ENCODE peak calls at places on chromosomes 4 and X, in eight cellular contexts. U is stomach, R is breast epithelium, H is sigmoid colon, L is GM12878, J is HCT116, A is endothelial cell of umbilical vein, B is suprapubic skin. K is an unnamed sample.

GRCh38 chr4:153529646-153530045 is 63.5 kb downstream of the TMEM131L start:
- DNase-seq in U (no peak), R (no peak), H (no peak), L (no peak), J (no peak), A (no peak), B (no peak), K (no peak)

GRCh38 chrX:10282490-10282889 is 125.7 kb downstream of the CLCN4 start:
- DNase-seq in U (no peak), R (no peak), H (no peak), L (no peak), J (no peak), A (no peak), B (no peak), K (no peak)

GRCh38 chr4:189912170-189912569 is 28.5 kb upstream of the FRG1 start:
- DNase-seq in U (no peak), R (no peak), H (no peak), L (no peak), J (no peak), A (no peak), B (no peak), K (no peak)

GRCh38 chr4:79042079-79042674 is 102.9 kb upstream of the PAQR3 start:
- DNase-seq in U (no peak), R (no peak), H (no peak), L (no peak), J (peak; percentile 13), A (peak; percentile 32), B (no peak), K (no peak)

GRCh38 chrX:135309430-135309923 is at the start of gene ETDC:
- DNase-seq in U (no peak), R (no peak), H (no peak), L (no peak), J (no peak), A (no peak), B (no peak), K (no peak)

GRCh38 chrX:9241427-9241826 is 207.5 kb upstream of the FAM9B start:
- DNase-seq in U (no peak), R (no peak), H (peak; percentile 76), L (no peak), J (no peak), A (no peak), B (no peak), K (no peak)

GRCh38 chr4:184404047-184404446 is 70.3 kb downstream of the IRF2 start:
- DNase-seq in U (no peak), R (no peak), H (no peak), L (no peak), J (no peak), A (no peak), B (no peak), K (no peak)

GRCh38 chrX:101564651-101565050 is 14.3 kb downstream of the ARMCX1 start:
- DNase-seq in U (no peak), R (no peak), H (no peak), L (no peak), J (no peak), A (no peak), B (no peak), K (no peak)

GRCh38 chrX:51747671-51748070 is 4.4 kb downstream of the GSPT2 start:
- DNase-seq in U (no peak), R (no peak), H (no peak), L (no peak), J (no peak), A (no peak), B (no peak), K (no peak)

GRCh38 chrX:19342331-19342906 is 1.3 kb upstream of the PDHA1 start:
- DNase-seq in U (no peak), R (no peak), H (no peak), L (no peak), J (no peak), A (no peak), B (no peak), K (no peak)

GRCh38 chrX:3161686-3162085 is 120.4 kb downstream of the ARSF start:
- DNase-seq in U (no peak), R (no peak), H (no peak), L (no peak), J (no peak), A (no peak), B (no peak), K (no peak)

GRCh38 chr4:25993564-25994185 is 79.7 kb downstream of the SMIM20 start:
- DNase-seq in U (no peak), R (no peak), H (no peak), L (no peak), J (peak; percentile 56), A (no peak), B (no peak), K (no peak)

GRCh38 chr4:153757407-153757806 is 2.4 kb downstream of the RNF175 start:
- DNase-seq in U (no peak), R (no peak), H (no peak), L (no peak), J (no peak), A (no peak), B (no peak), K (no peak)

GRCh38 chrX:33336783-33337182 is 125.4 kb upstream of the DMD start:
- DNase-seq in U (no peak), R (no peak), H (no peak), L (no peak), J (no peak), A (peak; percentile 38), B (no peak), K (no peak)

GRCh38 chr4:113504422-113504821 is 257.1 kb downstream of the CAMK2D start:
- DNase-seq in U (no peak), R (no peak), H (no peak), L (no peak), J (no peak), A (no peak), B (no peak), K (no peak)

GRCh38 chr4:129014566-129015509 is 78.5 kb downstream of the SCLT1 start:
- DNase-seq in U (no peak), R (no peak), H (no peak), L (no peak), J (no peak), A (no peak), B (no peak), K (peak; percentile 42)

GRCh38 chr4:105620640-105621323 is 68.4 kb downstream of the ARHGEF38 start:
- DNase-seq in U (no peak), R (no peak), H (no peak), L (no peak), J (peak; percentile 16), A (peak; percentile 3), B (no peak), K (no peak)

GRCh38 chr4:8107146-8107657 is 51.4 kb downstream of the ABLIM2 start:
- DNase-seq in U (no peak), R (no peak), H (no peak), L (no peak), J (no peak), A (no peak), B (no peak), K (no peak)

GRCh38 chr4:10173754-10174749 is 57.5 kb upstream of the WDR1 start:
- DNase-seq in U (peak; percentile 90), R (no peak), H (peak; percentile 89), L (no peak), J (no peak), A (no peak), B (no peak), K (no peak)

GRCh38 chr4:135371137-135371536 is 1169.5 kb upstream of the PABPC4L start:
- DNase-seq in U (no peak), R (no peak), H (no peak), L (no peak), J (no peak), A (no peak), B (no peak), K (no peak)

GRCh38 chr4:141099326-141099725 is 33.9 kb downstream of the RNF150 start:
- DNase-seq in U (no peak), R (no peak), H (no peak), L (no peak), J (no peak), A (no peak), B (no peak), K (no peak)

GRCh38 chrX:129980043-129980442 is 2.4 kb upstream of the BCORL1 start:
- DNase-seq in U (peak; percentile 37), R (no peak), H (peak; percentile 80), L (no peak), J (no peak), A (no peak), B (no peak), K (peak; percentile 87)

DNA sequence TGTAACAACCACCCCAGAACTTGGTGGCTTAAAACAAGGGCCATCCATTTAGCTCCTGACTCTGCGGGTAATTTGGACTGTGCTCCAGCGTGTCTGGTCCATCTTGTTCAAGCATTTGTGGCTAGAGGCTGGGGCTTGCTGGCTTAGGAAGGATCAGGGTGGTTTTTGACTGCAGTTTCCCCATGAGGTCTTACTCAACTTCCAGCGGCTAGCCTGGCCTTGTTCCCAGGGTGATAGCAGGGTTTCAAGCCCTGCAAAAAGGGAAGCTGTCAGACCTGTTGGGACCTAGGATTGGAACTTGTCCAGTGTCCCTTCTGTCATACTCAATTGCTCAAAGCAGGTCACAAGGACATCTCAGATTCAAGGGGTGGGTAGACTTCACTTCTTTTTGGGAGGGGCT is 205.9 kb downstream of the STIM2 start:
- DNase-seq in U (peak; percentile 43), R (no peak), H (no peak), L (no peak), J (no peak), A (no peak), B (no peak), K (no peak)
- TF ChIP-seq POLR2AphosphoS5 in U (no peak), R (no peak), H (no peak), L (no peak), J (no peak), A (no peak), B (no peak), K (no peak)

GRCh38 chrX:154091678-154092077 is 5.8 kb downstream of the MECP2 start:
- DNase-seq in U (peak; percentile 33), R (no peak), H (no peak), L (no peak), J (no peak), A (no peak), B (no peak), K (no peak)
- H3K27ac ChIP-seq in U (no peak overlapping the region), R (peak overlapping the region; percentile 34), H (peak overlapping the region; percentile 23), L (no peak overlapping the region), J (no peak overlapping the region), A (no peak overlapping the region), B (no peak overlapping the region), K (no peak overlapping the region)

GRCh38 chr4:21596521-21596920 is 352.1 kb downstream of the KCNIP4 start:
- DNase-seq in U (no peak), R (no peak), H (no peak), L (no peak), J (no peak), A (peak; percentile 38), B (no peak), K (no peak)

GRCh38 chr4:21593268-21594002 is 355.1 kb downstream of the KCNIP4 start:
- DNase-seq in U (no peak), R (no peak), H (no peak), L (no peak), J (no peak), A (no peak), B (no peak), K (no peak)
- TF ChIP-seq POLR2AphosphoS5 in U (no peak), R (no peak), H (no peak), L (no peak), J (no peak), A (no peak), B (no peak), K (no peak)

DNA sequence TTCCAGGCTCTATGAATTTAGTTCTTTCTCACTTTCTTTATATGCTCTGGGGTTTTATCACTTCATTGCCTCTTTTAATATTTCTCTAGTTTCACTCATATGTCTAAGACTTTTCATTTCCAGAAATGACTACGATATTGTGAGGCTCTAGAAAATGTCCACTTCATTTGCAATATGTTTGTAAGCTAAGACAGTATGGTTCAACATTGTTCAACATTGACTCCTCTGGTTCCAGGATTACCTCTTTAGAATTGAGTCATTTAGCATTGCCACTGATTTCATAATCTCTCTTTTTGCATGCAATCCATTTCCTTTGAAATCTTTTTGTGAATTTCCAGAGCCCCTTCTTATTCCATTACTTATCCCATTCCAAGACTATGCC is 32.3 kb downstream of the BBS12 start:
- DNase-seq in U (no peak), R (no peak), H (no peak), L (no peak), J (no peak), A (peak; percentile 44), B (no peak), K (no peak)
- H3K27ac ChIP-seq in U (no peak overlapping the region), R (no peak overlapping the region), H (peak overlapping the region; percentile 36), L (no peak overlapping the region), J (no peak overlapping the region), A (peak overlapping the region; percentile 58), B (no peak overlapping the region), K (no peak overlapping the region)

K was measured in spleen.